ENCODE peak calls at places on chromosomes 12 and 14, in four cellular contexts. K is NCI-H1092 treated with DMSO at 0.1 percent for 48 hours, M is nephron progenitor cell, A is GM20000. R is an unnamed sample.

GRCh38 chr12:82682851-82683261 is 3.9 kb upstream of the TMTC2 start:
- DNase-seq in K (no peak), M (no peak), A (no peak), R (no peak)

GRCh38 chr12:11836282-11836963 is 186.9 kb downstream of the ETV6 start:
- DNase-seq in K (no peak), M (no peak), A (peak), R (no peak)

GRCh38 chr14:63308723-63309317 is 9.9 kb downstream of the GPHB5 start:
- DNase-seq in K (peak), M (peak), A (peak), R (no peak)

GRCh38 chr14:34181308-34181707 is 230.4 kb upstream of the EGLN3 start:
- DNase-seq in K (peak), M (peak), A (no peak), R (no peak)

GRCh38 chr12:4814485-4814884 is 94.3 kb downstream of the GALNT8 start:
- DNase-seq in K (no peak), M (no peak), A (no peak), R (no peak)

GRCh38 chr14:103418508-103418818 is 33.2 kb downstream of the MARK3 start:
- DNase-seq in K (no peak), M (no peak), A (no peak), R (no peak)

GRCh38 chr12:131118366-131118765 is 164.7 kb downstream of the ADGRD1 start:
- DNase-seq in K (no peak), M (no peak), A (no peak), R (no peak)

GRCh38 chr12:14532152-14532551 is 35.5 kb downstream of the PLBD1 start:
- DNase-seq in K (no peak), M (no peak), A (no peak), R (no peak)

GRCh38 chr14:88533203-88533602 is 21.6 kb downstream of the PTPN21 start:
- DNase-seq in K (no peak), M (no peak), A (no peak), R (no peak)

GRCh38 chr12:64893961-64894360 is 69.5 kb downstream of the TBC1D30 start:
- DNase-seq in K (no peak), M (no peak), A (no peak), R (no peak)

GRCh38 chr12:62693291-62694040 is 226.8 kb downstream of the MON2 start:
- DNase-seq in K (no peak), M (no peak), A (no peak), R (no peak)

GRCh38 chr12:67940780-67941243 is 48.4 kb upstream of the IFNG-AS1 start:
- DNase-seq in K (no peak), M (no peak), A (no peak), R (no peak)

GRCh38 chr12:62210422-62210821 is 49.8 kb upstream of the USP15 start:
- DNase-seq in K (no peak), M (peak), A (peak), R (peak)

GRCh38 chr12:110563702-110564470 is 19.2 kb downstream of the PPTC7 start:
- DNase-seq in K (no peak), M (no peak), A (no peak), R (no peak)